ENCODE peak calls at places on chromosomes 13 and 19, in eight cellular contexts. I, W, V, U, G, J, Y and M are unnamed samples.

GRCh38 chr13:80141114-80141849 is 199.6 kb downstream of the SPRY2 start:
- DNase-seq in Y (no peak), V (no peak), I (no peak), J (no peak), U (no peak), W (peak; percentile 39), G (no peak), M (peak; percentile 75)

GRCh38 chr13:59300347-59301165 is 863.2 kb downstream of the DIAPH3 start:
- DNase-seq in J (no peak), I (no peak), G (no peak), W (no peak), V (peak; percentile 6), Y (no peak), U (no peak), M (no peak)

GRCh38 chr13:70568571-70568970 is 460.3 kb upstream of the KLHL1 start:
- DNase-seq in Y (no peak), U (peak; percentile 74), V (peak; percentile 63), J (peak; percentile 25), I (peak; percentile 70), G (peak; percentile 38), W (peak; percentile 61), M (peak; percentile 46)

GRCh38 chr13:66693656-66694055 is 536.5 kb downstream of the PCDH9 start:
- DNase-seq in V (no peak), U (no peak), I (no peak), Y (no peak), J (no peak), W (no peak), G (no peak), M (no peak)

GRCh38 chr13:36163809-36164308 is 32.7 kb upstream of the DCLK1 start:
- DNase-seq in W (peak; percentile 71), G (no peak), I (peak; percentile 18), J (no peak), V (peak; percentile 21), Y (peak; percentile 76), U (no peak), M (peak; percentile 1)

GRCh38 chr19:35033067-35034004 is 3.1 kb downstream of the SCN1B start:
- DNase-seq in Y (no peak), I (no peak), W (no peak), U (no peak), G (no peak), V (no peak), J (no peak), M (no peak)

GRCh38 chr13:32530841-32531253 is 7.7 kb downstream of the N4BP2L2 start:
- DNase-seq in I (no peak), W (peak; percentile 16), V (peak; percentile 1), U (no peak), G (peak; percentile 7), Y (no peak), J (peak; percentile 57), M (peak; percentile 67)

GRCh38 chr19:2046046-2046907 is 4.8 kb downstream of the MKNK2 start:
- DNase-seq in Y (no peak), I (no peak), W (peak; percentile 7), G (no peak), V (no peak), J (no peak), U (peak; percentile 60), M (no peak)

GRCh38 chr13:35855531-35856019 is 275.6 kb downstream of the DCLK1 start:
- DNase-seq in U (no peak), G (no peak), W (no peak), Y (peak; percentile 94), I (peak; percentile 77), J (no peak), V (peak; percentile 96), M (peak; percentile 52)

GRCh38 chr13:80551650-80552497 is 210.9 kb upstream of the SPRY2 start:
- DNase-seq in J (no peak), W (no peak), Y (peak; percentile 59), U (no peak), G (no peak), V (no peak), I (peak; percentile 44), M (no peak)

DNA sequence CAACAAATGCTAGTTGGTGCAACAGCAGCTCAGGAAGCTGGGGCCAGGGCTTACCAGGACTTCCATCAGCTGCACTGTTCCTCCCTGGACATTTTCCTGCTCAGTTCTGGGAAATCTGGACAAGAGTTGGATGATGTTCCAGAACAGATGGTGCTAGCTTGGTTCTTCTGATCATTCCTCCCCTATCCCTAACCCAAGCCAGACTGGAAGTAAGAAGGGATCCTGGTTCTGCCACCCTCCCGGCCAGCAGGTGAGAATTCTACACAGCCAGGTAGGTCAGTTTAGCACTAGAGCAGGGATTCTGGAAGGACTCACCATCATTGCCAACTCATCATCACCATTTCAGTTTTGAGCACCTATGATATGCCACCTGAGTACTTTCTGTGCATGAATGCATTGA is 30.2 kb downstream of the CACNA1A start:
- DNase-seq in W (no peak), Y (no peak), U (no peak), V (no peak), I (no peak), G (no peak), J (no peak), M (no peak)
- H3K9me2 ChIP-seq in W (no peaks in the 10 kb centered on the region), Y (no peaks in the 10 kb centered on the region), U (no peaks in the 10 kb centered on the region), V (no peaks in the 10 kb centered on the region), I (no peaks in the 10 kb centered on the region), G (no peaks in the 10 kb centered on the region), J (no peaks in the 10 kb centered on the region), M (no peaks in the 10 kb centered on the region)

GRCh38 chr19:5717215-5717614 is 2.7 kb downstream of the LONP1 start:
- DNase-seq in Y (no peak), U (no peak), W (no peak), V (no peak), J (no peak), I (no peak), G (no peak), M (no peak)
- H3K4me3 ChIP-seq in Y (no peak overlapping the region), U (no peak overlapping the region), W (no peak overlapping the region), V (no peak overlapping the region), J (no peak overlapping the region), I (peak overlapping the region; percentile 95), G (peak overlapping the region; percentile 98), M (peak overlapping the region; percentile 97)

DNA sequence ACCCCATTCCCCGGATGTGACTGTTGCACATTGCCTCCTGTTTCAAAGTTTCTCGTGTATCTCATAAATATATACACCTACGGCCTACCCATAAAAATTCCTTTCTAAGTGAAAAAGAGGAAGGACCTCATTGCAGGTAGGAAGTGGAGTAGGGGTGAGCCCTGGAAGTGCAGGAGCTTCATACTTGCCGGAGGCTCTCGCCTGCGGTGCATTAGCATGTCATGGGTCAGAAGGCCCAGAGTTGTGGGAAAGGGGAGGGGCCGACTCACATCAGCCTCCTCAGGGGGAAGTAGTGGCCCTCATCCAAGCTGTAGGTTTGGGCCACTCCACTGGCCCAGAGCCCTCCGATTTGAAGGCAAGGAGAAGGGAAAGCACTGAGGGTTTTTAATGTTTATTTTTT is 26.0 kb upstream of the IRS2 start:
- DNase-seq in U (no peak), J (no peak), W (no peak), G (no peak), I (peak; percentile 76), V (no peak), Y (no peak), M (no peak)
- H3K9me2 ChIP-seq in U (no peaks in the 10 kb centered on the region), J (no peaks in the 10 kb centered on the region), W (no peaks in the 10 kb centered on the region), G (no peaks in the 10 kb centered on the region), I (no peaks in the 10 kb centered on the region), V (no peaks in the 10 kb centered on the region), Y (no peaks in the 10 kb centered on the region), M (no peaks in the 10 kb centered on the region)

DNA sequence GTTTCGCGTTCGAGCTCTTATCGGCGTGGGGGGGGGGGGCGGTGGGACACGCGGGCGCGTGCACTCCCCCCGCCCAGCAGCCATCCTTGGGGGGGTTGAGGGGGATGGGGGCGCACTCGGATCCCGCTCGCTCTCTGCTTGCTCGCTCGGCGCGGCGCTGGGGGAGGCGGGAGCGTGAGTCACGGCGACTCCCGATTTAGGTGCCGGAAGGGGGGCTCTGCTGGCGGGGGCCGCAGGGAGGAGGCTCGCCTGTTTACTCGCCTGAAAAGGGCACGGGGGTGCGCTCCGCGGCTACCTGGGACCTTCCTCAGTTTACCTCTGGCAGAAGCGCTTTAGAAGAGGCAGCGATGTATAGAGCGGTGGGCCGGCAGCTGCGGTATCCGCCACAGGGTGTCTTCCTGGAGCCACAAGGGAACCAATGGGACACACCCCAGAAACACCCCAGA is 1.1 kb upstream of the PDE4A start:
- DNase-seq in W (peak; percentile 36), V (no peak), Y (no peak), J (no peak), U (peak; percentile 65), G (no peak), I (no peak), M (peak; percentile 61)
- H3K4me3 ChIP-seq in W (no peak overlapping the region), V (peak overlapping the region; percentile 78), Y (peak overlapping the region; percentile 53), J (peak overlapping the region; percentile 79), U (peak overlapping the region; percentile 62), G (peak overlapping the region; percentile 76), I (peak overlapping the region; percentile 62), M (peak overlapping the region; percentile 61)

GRCh38 chr19:31667106-31667505 is 317.9 kb upstream of the TSHZ3 start:
- DNase-seq in V (no peak), J (peak; percentile 23), Y (no peak), G (no peak), I (no peak), U (no peak), W (no peak), M (no peak)

GRCh38 chr19:31674503-31675186 is 325.4 kb upstream of the TSHZ3 start:
- DNase-seq in G (no peak), W (no peak), U (no peak), I (no peak), J (no peak), Y (no peak), V (no peak), M (peak; percentile 60)

GRCh38 chr19:31668916-31669315 is 319.7 kb upstream of the TSHZ3 start:
- DNase-seq in G (no peak), W (no peak), U (no peak), J (no peak), I (no peak), Y (no peak), V (no peak), M (no peak)

GRCh38 chr19:31675187-31675913 is 326.1 kb upstream of the TSHZ3 start:
- DNase-seq in V (no peak), G (no peak), U (no peak), I (peak; percentile 1), J (peak; percentile 65), W (no peak), Y (no peak), M (peak; percentile 60)

GRCh38 chr19:31670931-31671330 is 321.7 kb upstream of the TSHZ3 start:
- DNase-seq in W (no peak), V (no peak), Y (no peak), I (no peak), J (no peak), U (no peak), G (no peak), M (no peak)
- H3K9me2 ChIP-seq in W (no peaks in the 10 kb centered on the region), V (no peaks in the 10 kb centered on the region), Y (no peaks in the 10 kb centered on the region), I (no peaks in the 10 kb centered on the region), J (no peaks in the 10 kb centered on the region), U (no peaks in the 10 kb centered on the region), G (no peaks in the 10 kb centered on the region), M (no peaks in the 10 kb centered on the region)